ENCODE peak calls at places on chromosome 11, in six cellular contexts. One of them, this sample, is unnamed.

GRCh38 chr11:818396-819128 is at the start of gene PNPLA2:
- DNase-seq in WERI-Rb-1: no peak
- DNase-seq in stimulated activated CD4-positive, alpha-beta T cell treated with anti-CD3 and anti-CD28 coated beads, TNF-alpha, amount 100 ng/mL, for 24 hours: no peak
- DNase-seq in GM04504: peak
- DNase-seq in activated CD4-positive, alpha-beta T cell treated with anti-CD3 and anti-CD28 coated beads, Interleukin-2, amount 50 U/mL, for 24 hours: no peak
- DNase-seq in sigmoid colon: no peak
- DNase-seq in this sample: no peak

GRCh38 chr11:26028294-26028954 is 303.5 kb upstream of the ANO3 start:
- DNase-seq in activated CD4-positive, alpha-beta T cell treated with anti-CD3 and anti-CD28 coated beads, Interleukin-2, amount 50 U/mL, for 24 hours: no peak
- DNase-seq in sigmoid colon: no peak
- DNase-seq in GM04504: peak
- DNase-seq in stimulated activated CD4-positive, alpha-beta T cell treated with anti-CD3 and anti-CD28 coated beads, TNF-alpha, amount 100 ng/mL, for 24 hours: no peak
- DNase-seq in WERI-Rb-1: no peak
- DNase-seq in this sample: no peak

GRCh38 chr11:86947541-86947940 is 7.7 kb downstream of the FZD4 start:
- DNase-seq in GM04504: no peak
- DNase-seq in stimulated activated CD4-positive, alpha-beta T cell treated with anti-CD3 and anti-CD28 coated beads, TNF-alpha, amount 100 ng/mL, for 24 hours: no peak
- DNase-seq in WERI-Rb-1: no peak
- DNase-seq in activated CD4-positive, alpha-beta T cell treated with anti-CD3 and anti-CD28 coated beads, Interleukin-2, amount 50 U/mL, for 24 hours: no peak
- DNase-seq in sigmoid colon: no peak
- DNase-seq in this sample: no peak

GRCh38 chr11:131278472-131278871 is 91.9 kb upstream of the NTM start:
- DNase-seq in activated CD4-positive, alpha-beta T cell treated with anti-CD3 and anti-CD28 coated beads, Interleukin-2, amount 50 U/mL, for 24 hours: no peak
- DNase-seq in sigmoid colon: no peak
- DNase-seq in GM04504: no peak
- DNase-seq in stimulated activated CD4-positive, alpha-beta T cell treated with anti-CD3 and anti-CD28 coated beads, TNF-alpha, amount 100 ng/mL, for 24 hours: no peak
- DNase-seq in WERI-Rb-1: no peak
- DNase-seq in this sample: no peak

GRCh38 chr11:119730789-119731386 is 1.9 kb upstream of the NECTIN1 start:
- DNase-seq in sigmoid colon: no peak
- DNase-seq in WERI-Rb-1: no peak
- DNase-seq in activated CD4-positive, alpha-beta T cell treated with anti-CD3 and anti-CD28 coated beads, Interleukin-2, amount 50 U/mL, for 24 hours: no peak
- DNase-seq in GM04504: no peak
- DNase-seq in stimulated activated CD4-positive, alpha-beta T cell treated with anti-CD3 and anti-CD28 coated beads, TNF-alpha, amount 100 ng/mL, for 24 hours: no peak
- DNase-seq in this sample: no peak

GRCh38 chr11:79116600-79116999 is 324.2 kb downstream of the TENM4 start:
- DNase-seq in activated CD4-positive, alpha-beta T cell treated with anti-CD3 and anti-CD28 coated beads, Interleukin-2, amount 50 U/mL, for 24 hours: no peak
- DNase-seq in GM04504: no peak
- DNase-seq in WERI-Rb-1: no peak
- DNase-seq in stimulated activated CD4-positive, alpha-beta T cell treated with anti-CD3 and anti-CD28 coated beads, TNF-alpha, amount 100 ng/mL, for 24 hours: no peak
- DNase-seq in sigmoid colon: no peak
- DNase-seq in this sample: no peak

GRCh38 chr11:62370743-62371440 is 33.6 kb downstream of the ASRGL1 start:
- DNase-seq in activated CD4-positive, alpha-beta T cell treated with anti-CD3 and anti-CD28 coated beads, Interleukin-2, amount 50 U/mL, for 24 hours: no peak
- DNase-seq in GM04504: no peak
- DNase-seq in sigmoid colon: no peak
- DNase-seq in WERI-Rb-1: no peak
- DNase-seq in stimulated activated CD4-positive, alpha-beta T cell treated with anti-CD3 and anti-CD28 coated beads, TNF-alpha, amount 100 ng/mL, for 24 hours: peak
- DNase-seq in this sample: no peak

GRCh38 chr11:125165111-125165663 is 636 bp downstream of the PKNOX2 start:
- DNase-seq in WERI-Rb-1: no peak
- DNase-seq in GM04504: no peak
- DNase-seq in sigmoid colon: peak
- DNase-seq in stimulated activated CD4-positive, alpha-beta T cell treated with anti-CD3 and anti-CD28 coated beads, TNF-alpha, amount 100 ng/mL, for 24 hours: peak
- DNase-seq in activated CD4-positive, alpha-beta T cell treated with anti-CD3 and anti-CD28 coated beads, Interleukin-2, amount 50 U/mL, for 24 hours: no peak
- DNase-seq in this sample: no peak

GRCh38 chr11:73139476-73140198 is 2.5 kb downstream of the FCHSD2 start:
- DNase-seq in WERI-Rb-1: no peak
- DNase-seq in GM04504: no peak
- DNase-seq in stimulated activated CD4-positive, alpha-beta T cell treated with anti-CD3 and anti-CD28 coated beads, TNF-alpha, amount 100 ng/mL, for 24 hours: no peak
- DNase-seq in sigmoid colon: no peak
- DNase-seq in activated CD4-positive, alpha-beta T cell treated with anti-CD3 and anti-CD28 coated beads, Interleukin-2, amount 50 U/mL, for 24 hours: no peak
- DNase-seq in this sample: no peak

GRCh38 chr11:66336234-66337102 is at the start of gene RIN1:
- DNase-seq in activated CD4-positive, alpha-beta T cell treated with anti-CD3 and anti-CD28 coated beads, Interleukin-2, amount 50 U/mL, for 24 hours: no peak
- DNase-seq in WERI-Rb-1: peak
- DNase-seq in stimulated activated CD4-positive, alpha-beta T cell treated with anti-CD3 and anti-CD28 coated beads, TNF-alpha, amount 100 ng/mL, for 24 hours: peak
- DNase-seq in sigmoid colon: peak
- DNase-seq in GM04504: peak
- DNase-seq in this sample: no peak

GRCh38 chr11:79100093-79100704 is 340.6 kb downstream of the TENM4 start:
- DNase-seq in WERI-Rb-1: peak
- DNase-seq in sigmoid colon: no peak
- DNase-seq in stimulated activated CD4-positive, alpha-beta T cell treated with anti-CD3 and anti-CD28 coated beads, TNF-alpha, amount 100 ng/mL, for 24 hours: peak
- DNase-seq in activated CD4-positive, alpha-beta T cell treated with anti-CD3 and anti-CD28 coated beads, Interleukin-2, amount 50 U/mL, for 24 hours: no peak
- DNase-seq in GM04504: no peak
- DNase-seq in this sample: no peak

This sample was measured in mesothelial cell of epicardium.